ENCODE peak calls at places on chromosomes 1 and 21, in six cellular contexts. P is breast epithelium, H is D341Med, X is amygdala, S is NCI-H69, L is ureter. M is an unnamed sample.

GRCh38 chr1:17627239-17628052 is 87.9 kb downstream of the ARHGEF10L start:
- DNase-seq in P (no peak), H (no peak), X (no peak), S (peak; percentile 4), L (no peak), M (no peak)

GRCh38 chr1:21537932-21538630 is 28.9 kb downstream of the ALPL start:
- DNase-seq in P (no peak), H (no peak), X (no peak), S (no peak), L (no peak), M (no peak)

GRCh38 chr1:226366290-226366689 is 41.6 kb downstream of the PARP1 start:
- DNase-seq in P (no peak), H (no peak), X (no peak), S (no peak), L (no peak), M (no peak)

GRCh38 chr1:8363764-8364301 is 45.9 kb downstream of the SLC45A1 start:
- DNase-seq in P (no peak), H (no peak), X (no peak), S (no peak), L (peak; percentile 42), M (no peak)

GRCh38 chr1:215023151-215023832 is 59.2 kb upstream of the KCNK2 start:
- DNase-seq in P (no peak), H (no peak), X (no peak), S (no peak), L (no peak), M (no peak)

GRCh38 chr1:201013991-201014815 is 9.3 kb downstream of the KIF21B start:
- DNase-seq in P (no peak), H (no peak), X (peak; percentile 63), S (no peak), L (no peak), M (no peak)

GRCh38 chr21:44579056-44579832 is 1.2 kb downstream of the KRTAP10-5 start:
- DNase-seq in P (no peak), H (no peak), X (no peak), S (no peak), L (no peak), M (no peak)

GRCh38 chr1:243598433-243598832 is 251.6 kb downstream of the AKT3 start:
- DNase-seq in P (no peak), H (no peak), X (no peak), S (no peak), L (no peak), M (no peak)

GRCh38 chr1:16250547-16251251 is 13.7 kb upstream of the CPLANE2 start:
- DNase-seq in P (no peak), H (no peak), X (no peak), S (no peak), L (no peak), M (no peak)

GRCh38 chr1:22048351-22049192 is 3.9 kb upstream of the CDC42 start:
- DNase-seq in P (no peak), H (no peak), X (no peak), S (no peak), L (no peak), M (no peak)

GRCh38 chr1:233075045-233075444 is 124.6 kb downstream of the NTPCR start:
- DNase-seq in P (no peak), H (no peak), X (no peak), S (no peak), L (no peak), M (no peak)

GRCh38 chr1:3271866-3272265 is 182.6 kb upstream of the ARHGEF16 start:
- DNase-seq in P (no peak), H (no peak), X (no peak), S (no peak), L (no peak), M (no peak)

GRCh38 chr1:17122449-17123194 is 3.4 kb upstream of the PADI2 start:
- DNase-seq in P (no peak), H (no peak), X (no peak), S (peak; percentile 67), L (no peak), M (no peak)

GRCh38 chr21:42654179-42654912 is 925 bp downstream of the PDE9A start:
- DNase-seq in P (no peak), H (peak; percentile 83), X (no peak), S (peak; percentile 85), L (no peak), M (no peak)

GRCh38 chr1:201344206-201345080 is 33.0 kb downstream of the TNNT2 start:
- DNase-seq in P (no peak), H (no peak), X (no peak), S (no peak), L (no peak), M (no peak)

GRCh38 chr1:52569333-52570265 is 16.7 kb upstream of the TUT4 start:
- DNase-seq in P (no peak), H (no peak), X (no peak), S (no peak), L (no peak), M (no peak)

GRCh38 chr1:97778718-97779117 is 142.1 kb downstream of the DPYD start:
- DNase-seq in P (no peak), H (no peak), X (no peak), S (no peak), L (no peak), M (no peak)

M was measured in T-helper 17 cell.